ENCODE peak calls at places on chromosome 20, in nine cellular contexts. I is T-helper 9 cell, B is HTR-8/SVneo, Y is neuronal stem cell, F is stromal cell of bone marrow, P is tibial artery, H is activated gamma-delta T cell treated with Interleukin-2 at 50 U/mL for 16 hours, V is glutamatergic neuron, Z is GDM1. M is an unnamed sample.

GRCh38 chr20:6715350-6716063 is 52.0 kb upstream of the BMP2 start:
- DNase-seq in I (no peak), B (no peak), Y (no peak), F (no peak), P (peak), H (no peak), V (no peak), Z (no peak), M (no peak)

GRCh38 chr20:17863209-17863576 is 105.4 kb downstream of the SNX5 start:
- DNase-seq in I (no peak), B (no peak), Y (no peak), F (no peak), P (no peak), H (no peak), V (no peak), Z (no peak), M (no peak)

GRCh38 chr20:59751075-59751711 is 146.9 kb downstream of the PHACTR3 start:
- DNase-seq in I (no peak), B (peak), Y (peak), F (peak), P (peak), H (no peak), V (peak), Z (peak), M (peak)

GRCh38 chr20:40991181-40991889 is 37.3 kb upstream of the TOP1 start:
- DNase-seq in I (no peak), B (no peak), Y (no peak), F (no peak), P (peak), H (peak), V (no peak), Z (peak), M (no peak)

GRCh38 chr20:946826-947225 is 30.7 kb upstream of the ANGPT4 start:
- DNase-seq in I (no peak), B (no peak), Y (no peak), F (no peak), P (no peak), H (no peak), V (no peak), Z (no peak), M (no peak)

GRCh38 chr20:59525500-59526241 is 78.7 kb upstream of the PHACTR3 start:
- DNase-seq in I (no peak), B (peak), Y (peak), F (peak), P (no peak), H (no peak), V (peak), Z (no peak), M (peak)

GRCh38 chr20:41030536-41031242 is 2.1 kb downstream of the TOP1 start:
- DNase-seq in I (no peak), B (no peak), Y (no peak), F (peak), P (no peak), H (no peak), V (no peak), Z (no peak), M (no peak)

GRCh38 chr20:10111144-10111771 is 76.5 kb downstream of the ANKEF1 start:
- DNase-seq in I (no peak), B (no peak), Y (no peak), F (no peak), P (no peak), H (no peak), V (no peak), Z (no peak), M (no peak)

GRCh38 chr20:49754596-49754995 is 40.9 kb upstream of the B4GALT5 start:
- DNase-seq in I (no peak), B (no peak), Y (no peak), F (no peak), P (no peak), H (no peak), V (no peak), Z (no peak), M (no peak)

GRCh38 chr20:24146231-24146634 is 157.7 kb upstream of the GGTLC1 start:
- DNase-seq in I (no peak), B (no peak), Y (no peak), F (peak), P (no peak), H (no peak), V (no peak), Z (no peak), M (no peak)

GRCh38 chr20:11380283-11380682 is 537.4 kb upstream of the BTBD3 start:
- DNase-seq in I (no peak), B (no peak), Y (no peak), F (no peak), P (no peak), H (no peak), V (no peak), Z (no peak), M (no peak)

GRCh38 chr20:46975976-46976375 is 81.3 kb downstream of the EYA2 start:
- DNase-seq in I (no peak), B (no peak), Y (no peak), F (no peak), P (no peak), H (no peak), V (no peak), Z (no peak), M (no peak)

GRCh38 chr20:62156592-62157386 is 13.2 kb downstream of the SS18L1 start:
- DNase-seq in I (peak), B (peak), Y (no peak), F (no peak), P (peak), H (peak), V (peak), Z (no peak), M (no peak)

GRCh38 chr20:49687595-49688567 is 25.8 kb downstream of the B4GALT5 start:
- DNase-seq in I (no peak), B (no peak), Y (peak), F (no peak), P (no peak), H (no peak), V (no peak), Z (no peak), M (no peak)

GRCh38 chr20:48139262-48140041 is 354.2 kb upstream of the SULF2 start:
- DNase-seq in I (no peak), B (no peak), Y (no peak), F (no peak), P (no peak), H (no peak), V (no peak), Z (no peak), M (no peak)

GRCh38 chr20:298755-299391 is 1.5 kb downstream of the ZCCHC3 start:
- DNase-seq in I (no peak), B (no peak), Y (no peak), F (no peak), P (no peak), H (no peak), V (no peak), Z (no peak), M (no peak)

GRCh38 chr20:64038579-64039292 is 2.8 kb downstream of the C20orf204 start:
- DNase-seq in I (peak), B (peak), Y (peak), F (no peak), P (peak), H (peak), V (peak), Z (peak), M (no peak)

GRCh38 chr20:31680286-31681127 is 42.2 kb downstream of the BCL2L1 start:
- DNase-seq in I (no peak), B (no peak), Y (no peak), F (no peak), P (no peak), H (no peak), V (no peak), Z (no peak), M (no peak)

GRCh38 chr20:2986466-2986865 is 57.0 kb upstream of the GNRH2 start:
- DNase-seq in I (no peak), B (no peak), Y (no peak), F (peak), P (no peak), H (no peak), V (no peak), Z (no peak), M (no peak)

GRCh38 chr20:64055893-64056638 is 6.6 kb upstream of the SOX18 start:
- DNase-seq in I (no peak), B (no peak), Y (no peak), F (no peak), P (no peak), H (no peak), V (no peak), Z (no peak), M (no peak)

GRCh38 chr20:63014710-63015109 is 7.9 kb upstream of the BHLHE23 start:
- DNase-seq in I (no peak), B (no peak), Y (peak), F (no peak), P (no peak), H (no peak), V (peak), Z (no peak), M (no peak)

GRCh38 chr20:9978395-9979004 is 56.3 kb upstream of the ANKEF1 start:
- DNase-seq in I (peak), B (peak), Y (peak), F (peak), P (peak), H (peak), V (no peak), Z (peak), M (no peak)

GRCh38 chr20:50423758-50424157 is 86.4 kb upstream of the PTPN1 start:
- DNase-seq in I (no peak), B (no peak), Y (no peak), F (no peak), P (no peak), H (no peak), V (no peak), Z (no peak), M (no peak)

GRCh38 chr20:46689754-46690085 is 476 bp upstream of the TP53RK start:
- DNase-seq in I (no peak), B (no peak), Y (no peak), F (no peak), P (no peak), H (no peak), V (no peak), Z (no peak), M (no peak)

GRCh38 chr20:31566658-31567379 is 38.3 kb upstream of the ID1 start:
- DNase-seq in I (no peak), B (no peak), Y (no peak), F (no peak), P (no peak), H (no peak), V (no peak), Z (no peak), M (no peak)

GRCh38 chr20:59317332-59317731 is 16.9 kb downstream of the EDN3 start:
- DNase-seq in I (no peak), B (no peak), Y (no peak), F (no peak), P (no peak), H (no peak), V (no peak), Z (no peak), M (no peak)

GRCh38 chr20:39853664-39854063 is 835.4 kb downstream of the MAFB start:
- DNase-seq in I (no peak), B (no peak), Y (peak), F (peak), P (no peak), H (no peak), V (peak), Z (no peak), M (peak)

GRCh38 chr20:63402860-63403220 is 41.7 kb upstream of the CHRNA4 start:
- DNase-seq in I (no peak), B (no peak), Y (no peak), F (no peak), P (no peak), H (no peak), V (no peak), Z (no peak), M (no peak)

GRCh38 chr20:49595811-49596545 is 28.0 kb upstream of the PTGIS start:
- DNase-seq in I (no peak), B (no peak), Y (no peak), F (peak), P (peak), H (peak), V (no peak), Z (no peak), M (no peak)

GRCh38 chr20:41353530-41353929 is 12.9 kb downstream of the LPIN3 start:
- DNase-seq in I (no peak), B (no peak), Y (no peak), F (no peak), P (no peak), H (no peak), V (no peak), Z (no peak), M (no peak)

GRCh38 chr20:51195419-51195901 is 172.6 kb upstream of the KCNG1 start:
- DNase-seq in I (no peak), B (no peak), Y (no peak), F (peak), P (no peak), H (no peak), V (no peak), Z (no peak), M (no peak)

GRCh38 chr20:48384147-48384818 is 443.5 kb downstream of the PREX1 start:
- DNase-seq in I (no peak), B (no peak), Y (no peak), F (no peak), P (no peak), H (no peak), V (no peak), Z (no peak), M (no peak)

GRCh38 chr20:21933526-21933925 is 228.1 kb downstream of the PAX1 start:
- DNase-seq in I (no peak), B (no peak), Y (no peak), F (no peak), P (no peak), H (no peak), V (no peak), Z (no peak), M (no peak)

GRCh38 chr20:3744806-3745685 is 12.6 kb downstream of the HSPA12B start:
- DNase-seq in I (peak), B (no peak), Y (peak), F (no peak), P (peak), H (peak), V (peak), Z (no peak), M (no peak)

M was measured in GOT3.